ENCODE peak calls at places on chromosomes 1 and 21, in seven cellular contexts. B is GM03348; K is NCI-H1694 treated with DMSO at 0.1 percent for 48 hours; G is stimulated activated CD8-positive, alpha-beta memory T cell treated with anti-CD3 and anti-CD28 coated beads, Interleukin-2, amount 100 ng/mL, for 1 hour; Y is cardiac muscle cell; N is non-pigmented ciliary epithelial cell; U is naive thymus-derived CD8-positive, alpha-beta T cell. O is an unnamed sample.

GRCh38 chr1:184843732-184844495 is 89.3 kb upstream of the EDEM3 start:
- DNase-seq in B (no peak), K (no peak), G (peak; percentile 53), Y (no peak), N (no peak), U (no peak), O (no peak)

GRCh38 chr1:35707253-35708178 is 11.2 kb downstream of the C1orf216 start:
- DNase-seq in B (peak; percentile 80), K (peak; percentile 16), G (no peak), Y (peak; percentile 13), N (no peak), U (no peak), O (no peak)

GRCh38 chr1:67053535-67053784 is 488 bp downstream of the SLC35D1 start:
- DNase-seq in B (peak; percentile 85), K (no peak), G (no peak), Y (peak; percentile 70), N (no peak), U (peak; percentile 64), O (no peak)

GRCh38 chr1:228148971-228149340 is 774 bp upstream of the GJC2 start:
- DNase-seq in B (no peak), K (no peak), G (no peak), Y (no peak), N (no peak), U (peak; percentile 54), O (no peak)

GRCh38 chr1:204647114-204647804 is 38.3 kb downstream of the LRRN2 start:
- DNase-seq in B (peak; percentile 66), K (no peak), G (no peak), Y (peak; percentile 85), N (peak; percentile 27), U (no peak), O (peak; percentile 73)

GRCh38 chr21:15138475-15138874 is 73.7 kb upstream of the NRIP1 start:
- DNase-seq in B (no peak), K (no peak), G (no peak), Y (no peak), N (no peak), U (no peak), O (no peak)

GRCh38 chr1:30586671-30587070 is 136.7 kb downstream of the MATN1 start:
- DNase-seq in B (no peak), K (no peak), G (no peak), Y (no peak), N (no peak), U (no peak), O (no peak)

GRCh38 chr1:64136749-64137568 is 66.5 kb upstream of the UBE2U start:
- DNase-seq in B (peak; percentile 81), K (peak; percentile 77), G (peak; percentile 4), Y (peak; percentile 91), N (peak; percentile 91), U (peak; percentile 76), O (peak; percentile 99)

GRCh38 chr1:228082975-228083870 is 715 bp downstream of the ARF1 start:
- DNase-seq in B (peak; percentile 72), K (no peak), G (no peak), Y (peak; percentile 56), N (no peak), U (no peak), O (no peak)

GRCh38 chr1:117780981-117781475 is 148.4 kb downstream of the GDAP2 start:
- DNase-seq in B (no peak), K (peak; percentile 11), G (no peak), Y (no peak), N (no peak), U (no peak), O (peak; percentile 61)

GRCh38 chr1:203274603-203275381 is 30.5 kb upstream of the BTG2 start:
- DNase-seq in B (no peak), K (no peak), G (no peak), Y (no peak), N (no peak), U (no peak), O (peak; percentile 18)

GRCh38 chr1:204453141-204453772 is 41.3 kb downstream of the PIK3C2B start:
- DNase-seq in B (no peak), K (no peak), G (peak; percentile 38), Y (no peak), N (no peak), U (peak; percentile 86), O (no peak)

GRCh38 chr1:91836307-91837056 is 49.5 kb downstream of the TGFBR3 start:
- DNase-seq in B (no peak), K (peak; percentile 54), G (no peak), Y (no peak), N (no peak), U (no peak), O (no peak)

GRCh38 chr1:13855554-13855953 is 155.6 kb downstream of the PRDM2 start:
- DNase-seq in B (no peak), K (no peak), G (no peak), Y (no peak), N (no peak), U (no peak), O (no peak)

GRCh38 chr1:193707271-193708015 is 521.0 kb upstream of the B3GALT2 start:
- DNase-seq in B (no peak), K (no peak), G (no peak), Y (peak; percentile 37), N (peak; percentile 18), U (no peak), O (peak; percentile 14)

GRCh38 chr1:157551694-157552693 is at the start of gene FCRL5:
- DNase-seq in B (no peak), K (no peak), G (no peak), Y (no peak), N (no peak), U (no peak), O (no peak)

GRCh38 chr1:84668185-84668584 is 22.1 kb downstream of the SSX2IP start:
- DNase-seq in B (no peak), K (no peak), G (no peak), Y (peak; percentile 47), N (no peak), U (no peak), O (peak; percentile 34)

GRCh38 chr1:7401814-7402547 is 369.1 kb upstream of the VAMP3 start:
- DNase-seq in B (peak; percentile 92), K (no peak), G (no peak), Y (peak; percentile 92), N (peak; percentile 97), U (no peak), O (peak; percentile 99)

GRCh38 chr1:191151321-191151807 is 673.7 kb upstream of the BRINP3 start:
- DNase-seq in B (no peak), K (no peak), G (no peak), Y (no peak), N (no peak), U (no peak), O (no peak)

O was measured in fibroblast of mammary gland.